ENCODE peak calls at places on chromosomes 11 and 22, in seven cellular contexts. One of them, this sample, is unnamed.
A peak's percentile ranks its signal among the peaks of the same experiment; 100 is the strongest.

GRCh38 chr11:17547051-17547577 is at the start of gene OTOG:
- DNase-seq in upper lobe of right lung: no peak
- DNase-seq in mucosa of descending colon: no peak
- DNase-seq in astrocyte of the cerebellum: no peak
- DNase-seq in brain microvascular endothelial cell: no peak
- DNase-seq in dorsolateral prefrontal cortex: no peak
- DNase-seq in GM12865: no peak
- DNase-seq in this sample: no peak

GRCh38 chr11:64060861-64061444 is 25.2 kb downstream of the FLRT1 start:
- DNase-seq in upper lobe of right lung: peak; percentile 82
- DNase-seq in mucosa of descending colon: no peak
- DNase-seq in astrocyte of the cerebellum: no peak
- DNase-seq in brain microvascular endothelial cell: peak; percentile 9
- DNase-seq in dorsolateral prefrontal cortex: peak; percentile 78
- DNase-seq in GM12865: peak; percentile 47
- DNase-seq in this sample: no peak

GRCh38 chr11:79406376-79406775 is 34.5 kb downstream of the TENM4 start:
- DNase-seq in upper lobe of right lung: no peak
- DNase-seq in mucosa of descending colon: no peak
- DNase-seq in astrocyte of the cerebellum: no peak
- DNase-seq in brain microvascular endothelial cell: no peak
- DNase-seq in dorsolateral prefrontal cortex: no peak
- DNase-seq in GM12865: peak; percentile 60
- DNase-seq in this sample: no peak

GRCh38 chr11:11022126-11022730 is 164.4 kb upstream of the ZBED5 start:
- DNase-seq in upper lobe of right lung: no peak
- DNase-seq in mucosa of descending colon: no peak
- DNase-seq in astrocyte of the cerebellum: peak; percentile 12
- DNase-seq in brain microvascular endothelial cell: peak; percentile 16
- DNase-seq in dorsolateral prefrontal cortex: no peak
- DNase-seq in GM12865: peak; percentile 24
- DNase-seq in this sample: no peak

GRCh38 chr11:84524422-84525051 is 1102.6 kb downstream of the DLG2 start:
- DNase-seq in upper lobe of right lung: no peak
- DNase-seq in mucosa of descending colon: no peak
- DNase-seq in astrocyte of the cerebellum: peak; percentile 4
- DNase-seq in brain microvascular endothelial cell: no peak
- DNase-seq in dorsolateral prefrontal cortex: no peak
- DNase-seq in GM12865: peak; percentile 10
- DNase-seq in this sample: no peak

GRCh38 chr11:69371731-69372588 is 78.0 kb downstream of the MYEOV start:
- DNase-seq in upper lobe of right lung: peak; percentile 23
- DNase-seq in mucosa of descending colon: no peak
- DNase-seq in astrocyte of the cerebellum: no peak
- DNase-seq in brain microvascular endothelial cell: no peak
- DNase-seq in dorsolateral prefrontal cortex: no peak
- DNase-seq in GM12865: no peak
- DNase-seq in this sample: no peak

GRCh38 chr22:22745225-22746060 is 101.0 kb downstream of the GGTLC2 start:
- DNase-seq in upper lobe of right lung: no peak
- DNase-seq in mucosa of descending colon: no peak
- DNase-seq in astrocyte of the cerebellum: no peak
- DNase-seq in brain microvascular endothelial cell: peak; percentile 12
- DNase-seq in dorsolateral prefrontal cortex: peak; percentile 47
- DNase-seq in GM12865: peak; percentile 57
- DNase-seq in this sample: no peak

GRCh38 chr11:95254139-95254704 is 23.2 kb upstream of the SESN3 start:
- DNase-seq in upper lobe of right lung: peak; percentile 78
- DNase-seq in mucosa of descending colon: peak; percentile 66
- DNase-seq in astrocyte of the cerebellum: peak; percentile 71
- DNase-seq in brain microvascular endothelial cell: peak; percentile 92
- DNase-seq in dorsolateral prefrontal cortex: peak; percentile 79
- DNase-seq in GM12865: peak; percentile 95
- DNase-seq in this sample: peak; percentile 47

GRCh38 chr11:32002311-32002710 is 88.6 kb upstream of the RCN1 start:
- DNase-seq in upper lobe of right lung: no peak
- DNase-seq in mucosa of descending colon: no peak
- DNase-seq in astrocyte of the cerebellum: no peak
- DNase-seq in brain microvascular endothelial cell: no peak
- DNase-seq in dorsolateral prefrontal cortex: no peak
- DNase-seq in GM12865: no peak
- DNase-seq in this sample: no peak

GRCh38 chr11:108122166-108122628 is 830 bp downstream of the ACAT1 start:
- DNase-seq in upper lobe of right lung: no peak
- DNase-seq in mucosa of descending colon: no peak
- DNase-seq in astrocyte of the cerebellum: no peak
- DNase-seq in brain microvascular endothelial cell: peak; percentile 22
- DNase-seq in dorsolateral prefrontal cortex: peak; percentile 9
- DNase-seq in GM12865: no peak
- DNase-seq in this sample: no peak

GRCh38 chr11:126545057-126545555 is 189.6 kb downstream of the ST3GAL4 start:
- DNase-seq in upper lobe of right lung: no peak
- DNase-seq in mucosa of descending colon: no peak
- DNase-seq in astrocyte of the cerebellum: no peak
- DNase-seq in brain microvascular endothelial cell: no peak
- DNase-seq in dorsolateral prefrontal cortex: no peak
- DNase-seq in GM12865: no peak
- DNase-seq in this sample: no peak

GRCh38 chr22:26845016-26845728 is 187.8 kb downstream of the MIAT start:
- DNase-seq in upper lobe of right lung: no peak
- DNase-seq in mucosa of descending colon: no peak
- DNase-seq in astrocyte of the cerebellum: no peak
- DNase-seq in brain microvascular endothelial cell: no peak
- DNase-seq in dorsolateral prefrontal cortex: no peak
- DNase-seq in GM12865: no peak
- DNase-seq in this sample: no peak

GRCh38 chr11:2365571-2366210 is 11.4 kb upstream of the CD81 start:
- DNase-seq in upper lobe of right lung: peak; percentile 62
- DNase-seq in mucosa of descending colon: no peak
- DNase-seq in astrocyte of the cerebellum: no peak
- DNase-seq in brain microvascular endothelial cell: no peak
- DNase-seq in dorsolateral prefrontal cortex: no peak
- DNase-seq in GM12865: no peak
- DNase-seq in this sample: no peak

GRCh38 chr11:69664103-69664775 is 10.9 kb downstream of the LTO1 start:
- DNase-seq in upper lobe of right lung: peak; percentile 48
- DNase-seq in mucosa of descending colon: peak; percentile 34
- DNase-seq in astrocyte of the cerebellum: no peak
- DNase-seq in brain microvascular endothelial cell: no peak
- DNase-seq in dorsolateral prefrontal cortex: no peak
- DNase-seq in GM12865: no peak
- DNase-seq in this sample: no peak

GRCh38 chr11:44727114-44727372 is 281 bp downstream of the TSPAN18 start:
- DNase-seq in upper lobe of right lung: no peak
- DNase-seq in mucosa of descending colon: no peak
- DNase-seq in astrocyte of the cerebellum: no peak
- DNase-seq in brain microvascular endothelial cell: no peak
- DNase-seq in dorsolateral prefrontal cortex: no peak
- DNase-seq in GM12865: no peak
- DNase-seq in this sample: no peak
- H3K4me3 ChIP-seq in upper lobe of right lung: peak overlapping the region; percentile 54
- H3K4me3 ChIP-seq in mucosa of descending colon: no peak overlapping the region
- H3K4me3 ChIP-seq in astrocyte of the cerebellum: peak overlapping the region; percentile 40
- H3K4me3 ChIP-seq in brain microvascular endothelial cell: no peak overlapping the region
- H3K4me3 ChIP-seq in dorsolateral prefrontal cortex: peak overlapping the region; percentile 76
- H3K4me3 ChIP-seq in GM12865: peak overlapping the region; percentile 52
- H3K4me3 ChIP-seq in this sample: peak overlapping the region; percentile 75

DNA sequence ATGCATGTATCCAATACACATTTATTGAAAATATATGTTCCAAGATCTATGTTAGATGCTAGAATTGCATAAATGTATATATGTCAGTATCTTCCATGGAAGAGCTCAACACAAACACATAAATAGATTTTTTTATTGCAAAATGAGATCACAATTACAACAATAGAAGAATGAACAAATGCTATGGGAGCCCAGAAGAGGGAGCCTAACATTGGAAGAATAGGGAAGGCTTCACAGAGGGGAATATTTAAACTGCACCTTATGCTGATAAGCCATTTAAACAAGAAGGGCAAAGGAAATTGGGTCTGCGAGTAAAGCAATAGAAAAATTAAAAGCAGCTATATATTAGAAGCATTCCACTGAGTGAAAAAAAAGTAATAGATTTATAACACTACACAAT is 96.1 kb upstream of the LRRC55 start:
- DNase-seq in upper lobe of right lung: no peak
- DNase-seq in mucosa of descending colon: no peak
- DNase-seq in astrocyte of the cerebellum: no peak
- DNase-seq in brain microvascular endothelial cell: no peak
- DNase-seq in dorsolateral prefrontal cortex: no peak
- DNase-seq in GM12865: no peak
- DNase-seq in this sample: no peak
- TF ChIP-seq CTCF in upper lobe of right lung: peak; percentile 13
- TF ChIP-seq CTCF in mucosa of descending colon: no peak
- TF ChIP-seq CTCF in astrocyte of the cerebellum: no peak
- TF ChIP-seq CTCF in brain microvascular endothelial cell: no peak
- TF ChIP-seq CTCF in dorsolateral prefrontal cortex: no peak
- TF ChIP-seq CTCF in GM12865: no peak
- TF ChIP-seq CTCF in this sample: no peak

GRCh38 chr11:73243093-73243485 is 25.0 kb downstream of the P2RY2 start:
- DNase-seq in upper lobe of right lung: peak; percentile 56
- DNase-seq in mucosa of descending colon: no peak
- DNase-seq in astrocyte of the cerebellum: no peak
- DNase-seq in brain microvascular endothelial cell: no peak
- DNase-seq in dorsolateral prefrontal cortex: no peak
- DNase-seq in GM12865: no peak
- DNase-seq in this sample: no peak

GRCh38 chr11:73241300-73241699 is 23.2 kb downstream of the P2RY2 start:
- DNase-seq in upper lobe of right lung: no peak
- DNase-seq in mucosa of descending colon: no peak
- DNase-seq in astrocyte of the cerebellum: no peak
- DNase-seq in brain microvascular endothelial cell: no peak
- DNase-seq in dorsolateral prefrontal cortex: no peak
- DNase-seq in GM12865: no peak
- DNase-seq in this sample: no peak

GRCh38 chr11:73240190-73240781 is 22.2 kb downstream of the P2RY2 start:
- DNase-seq in upper lobe of right lung: peak; percentile 48
- DNase-seq in mucosa of descending colon: no peak
- DNase-seq in astrocyte of the cerebellum: no peak
- DNase-seq in brain microvascular endothelial cell: no peak
- DNase-seq in dorsolateral prefrontal cortex: no peak
- DNase-seq in GM12865: no peak
- DNase-seq in this sample: no peak

GRCh38 chr11:73244589-73245240 is 26.6 kb downstream of the P2RY2 start:
- DNase-seq in upper lobe of right lung: peak; percentile 33
- DNase-seq in mucosa of descending colon: no peak
- DNase-seq in astrocyte of the cerebellum: no peak
- DNase-seq in brain microvascular endothelial cell: no peak
- DNase-seq in dorsolateral prefrontal cortex: no peak
- DNase-seq in GM12865: no peak
- DNase-seq in this sample: no peak

DNA sequence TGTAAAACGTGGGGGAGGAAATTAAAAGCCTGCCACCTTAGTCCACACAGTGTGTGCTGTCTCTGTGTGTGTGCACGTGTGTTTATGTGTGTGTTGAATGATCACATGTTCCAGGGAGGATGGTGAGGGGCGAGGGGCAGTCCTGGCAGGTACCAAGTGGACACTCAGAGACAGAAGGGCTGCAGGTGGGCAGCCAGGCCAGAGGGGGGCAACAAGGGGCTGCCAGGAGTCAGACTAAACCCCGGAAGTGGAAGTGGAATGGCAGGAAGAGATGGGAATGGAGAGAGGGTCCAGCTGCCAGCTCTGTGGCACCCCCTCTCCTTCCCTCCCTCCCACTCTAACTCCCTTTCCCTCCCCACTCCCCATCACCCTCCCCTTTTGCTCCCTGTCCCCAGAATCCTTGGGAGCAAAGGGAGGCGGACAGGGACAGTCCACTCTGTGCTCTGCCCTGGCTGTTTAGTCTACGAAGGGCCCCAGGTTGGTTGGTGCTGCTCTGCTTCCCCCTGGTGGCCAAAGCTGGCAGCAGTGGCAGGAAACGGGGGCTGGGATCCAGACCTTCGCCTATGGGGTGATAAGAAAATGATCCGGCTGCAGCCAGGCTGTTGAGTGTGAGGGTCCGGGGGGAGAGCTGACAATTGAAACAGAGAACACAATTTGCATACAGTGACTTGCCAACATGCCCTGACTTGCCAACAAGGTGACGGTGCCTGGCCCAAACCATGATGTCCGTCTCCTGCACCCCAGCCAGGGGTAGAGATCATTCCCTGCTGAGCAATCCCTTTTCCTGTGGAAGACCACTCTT is 24.4 kb downstream of the P2RY2 start:
- DNase-seq in upper lobe of right lung: peak; percentile 85
- DNase-seq in mucosa of descending colon: peak; percentile 76
- DNase-seq in astrocyte of the cerebellum: peak; percentile 38
- DNase-seq in brain microvascular endothelial cell: peak; percentile 53
- DNase-seq in dorsolateral prefrontal cortex: peak; percentile 47
- DNase-seq in GM12865: peak; percentile 86
- DNase-seq in this sample: no peak
- H3K4me3 ChIP-seq in upper lobe of right lung: no peak overlapping the region
- H3K4me3 ChIP-seq in mucosa of descending colon: no peak overlapping the region
- H3K4me3 ChIP-seq in astrocyte of the cerebellum: no peak overlapping the region
- H3K4me3 ChIP-seq in brain microvascular endothelial cell: peak overlapping the region; percentile 35
- H3K4me3 ChIP-seq in dorsolateral prefrontal cortex: peak overlapping the region; percentile 59
- H3K4me3 ChIP-seq in GM12865: no peak overlapping the region
- H3K4me3 ChIP-seq in this sample: peak overlapping the region; percentile 13

GRCh38 chr11:119728651-119729580 is at the start of gene NECTIN1:
- DNase-seq in upper lobe of right lung: peak; percentile 94
- DNase-seq in mucosa of descending colon: peak; percentile 91
- DNase-seq in astrocyte of the cerebellum: peak; percentile 48
- DNase-seq in brain microvascular endothelial cell: peak; percentile 74
- DNase-seq in dorsolateral prefrontal cortex: peak; percentile 87
- DNase-seq in GM12865: peak; percentile 87
- DNase-seq in this sample: no peak

GRCh38 chr11:119726150-119726553 is 2.8 kb downstream of the NECTIN1 start:
- DNase-seq in upper lobe of right lung: no peak
- DNase-seq in mucosa of descending colon: no peak
- DNase-seq in astrocyte of the cerebellum: no peak
- DNase-seq in brain microvascular endothelial cell: no peak
- DNase-seq in dorsolateral prefrontal cortex: no peak
- DNase-seq in GM12865: no peak
- DNase-seq in this sample: no peak

GRCh38 chr11:119726585-119727522 is 2.1 kb downstream of the NECTIN1 start:
- DNase-seq in upper lobe of right lung: no peak
- DNase-seq in mucosa of descending colon: no peak
- DNase-seq in astrocyte of the cerebellum: no peak
- DNase-seq in brain microvascular endothelial cell: no peak
- DNase-seq in dorsolateral prefrontal cortex: no peak
- DNase-seq in GM12865: no peak
- DNase-seq in this sample: no peak

GRCh38 chr11:119728226-119728626 is 774 bp downstream of the NECTIN1 start:
- DNase-seq in upper lobe of right lung: peak; percentile 70
- DNase-seq in mucosa of descending colon: no peak
- DNase-seq in astrocyte of the cerebellum: no peak
- DNase-seq in brain microvascular endothelial cell: no peak
- DNase-seq in dorsolateral prefrontal cortex: no peak
- DNase-seq in GM12865: no peak
- DNase-seq in this sample: no peak

DNA sequence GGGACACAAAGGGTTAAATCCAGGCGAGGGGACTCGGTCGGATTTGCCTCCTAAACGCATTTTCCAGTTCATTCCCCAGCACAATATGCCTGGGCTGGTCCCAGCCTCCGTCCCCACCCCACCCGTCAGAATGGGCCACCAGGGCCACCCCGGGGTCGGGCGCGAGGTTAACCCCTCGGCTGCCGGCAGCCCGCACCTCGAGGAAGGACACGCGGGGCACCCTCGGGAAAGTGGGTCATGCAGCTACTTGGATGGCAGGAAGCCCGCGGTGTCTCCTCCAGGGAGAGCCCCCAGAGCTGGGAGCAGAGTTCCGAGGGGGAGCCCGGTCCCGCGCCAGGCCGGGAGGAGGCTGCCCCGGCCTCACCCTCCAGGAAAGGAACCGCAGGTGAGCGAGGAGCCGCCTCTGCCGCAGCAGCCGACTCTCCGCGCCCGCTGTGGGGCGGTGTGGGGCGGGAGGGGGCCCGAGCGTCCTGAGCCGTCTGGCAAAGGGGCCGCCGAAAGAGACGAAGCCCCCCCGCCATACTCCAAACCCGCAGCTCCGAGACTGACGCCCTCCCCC is 1.4 kb downstream of the NECTIN1 start:
- DNase-seq in upper lobe of right lung: peak; percentile 72
- DNase-seq in mucosa of descending colon: peak; percentile 70
- DNase-seq in astrocyte of the cerebellum: no peak
- DNase-seq in brain microvascular endothelial cell: no peak
- DNase-seq in dorsolateral prefrontal cortex: peak; percentile 37
- DNase-seq in GM12865: peak; percentile 10
- DNase-seq in this sample: no peak
- TF ChIP-seq CTCF in upper lobe of right lung: peak; percentile 27
- TF ChIP-seq CTCF in mucosa of descending colon: no peak
- TF ChIP-seq CTCF in astrocyte of the cerebellum: peak; percentile 27
- TF ChIP-seq CTCF in brain microvascular endothelial cell: peak; percentile 34
- TF ChIP-seq CTCF in dorsolateral prefrontal cortex: no peak
- TF ChIP-seq CTCF in GM12865: peak; percentile 28
- TF ChIP-seq CTCF in this sample: peak; percentile 29

This sample was measured in AG04449.